ENCODE peak calls at places on chromosomes 12 and 14, in six cellular contexts. L is tibial artery, A is neural progenitor cell, R is suprapubic skin, M is fibroblast of lung, O is left ventricle myocardium inferior. Z is an unnamed sample.

GRCh38 chr14:94924189-94924588 is 154.3 kb upstream of the GSC start:
- DNase-seq in L (no peak), A (no peak), O (no peak), R (no peak), M (no peak), Z (no peak)

GRCh38 chr12:130088509-130088908 is 73.8 kb upstream of the FZD10 start:
- DNase-seq in R (no peak), M (no peak), A (no peak), L (no peak), O (no peak), Z (no peak)

GRCh38 chr12:45732936-45733335 is 3.4 kb downstream of the ARID2 start:
- DNase-seq in L (no peak), A (no peak), R (no peak), O (no peak), M (no peak), Z (no peak)

GRCh38 chr14:102320033-102320660 is 601 bp downstream of the ZNF839 start:
- DNase-seq in M (peak; percentile 62), O (peak; percentile 43), A (peak; percentile 62), L (peak; percentile 47), R (no peak), Z (peak; percentile 86)

GRCh38 chr14:104096751-104097700 is 11.5 kb downstream of the ASPG start:
- DNase-seq in O (no peak), L (no peak), A (peak; percentile 56), R (no peak), M (no peak), Z (peak; percentile 59)

GRCh38 chr14:60563113-60563512 is 54.2 kb downstream of the SIX6 start:
- DNase-seq in M (peak; percentile 69), A (no peak), R (no peak), L (no peak), O (no peak), Z (no peak)

GRCh38 chr14:51613436-51613835 is 38.3 kb upstream of the FRMD6 start:
- DNase-seq in M (no peak), A (no peak), L (no peak), R (no peak), O (no peak), Z (no peak)

GRCh38 chr12:53824001-53824716 is 72.4 kb upstream of the CISTR start:
- DNase-seq in M (no peak), R (peak; percentile 3), L (no peak), A (no peak), O (no peak), Z (no peak)

GRCh38 chr12:115949675-115950074 is 327.8 kb downstream of the MED13L start:
- DNase-seq in A (no peak), R (no peak), O (no peak), M (no peak), L (no peak), Z (no peak)

GRCh38 chr12:52009081-52009751 is 2.5 kb downstream of the TAMALIN start:
- DNase-seq in M (no peak), O (no peak), A (no peak), L (no peak), R (no peak), Z (no peak)

GRCh38 chr12:52291267-52291935 is at the start of gene KRT81:
- DNase-seq in R (peak; percentile 34), A (no peak), M (no peak), O (no peak), L (no peak), Z (no peak)

GRCh38 chr14:74202113-74202512 is 37.1 kb upstream of the VSX2 start:
- DNase-seq in O (no peak), L (no peak), R (no peak), A (no peak), M (no peak), Z (no peak)

GRCh38 chr12:100043657-100044056 is 58.9 kb upstream of the ANKS1B start:
- DNase-seq in M (no peak), L (no peak), R (no peak), A (no peak), O (no peak), Z (no peak)

GRCh38 chr12:112309797-112310196 is 72.4 kb downstream of the HECTD4 start:
- DNase-seq in O (no peak), A (no peak), R (no peak), M (peak; percentile 67), L (no peak), Z (no peak)

GRCh38 chr12:75960086-75960910 is 71.3 kb downstream of the PHLDA1 start:
- DNase-seq in O (no peak), L (no peak), A (no peak), R (no peak), M (no peak), Z (no peak)

GRCh38 chr12:89883630-89884364 is 175.2 kb upstream of the ATP2B1 start:
- DNase-seq in O (no peak), R (no peak), M (peak; percentile 54), L (no peak), A (peak; percentile 89), Z (no peak)

GRCh38 chr12:27133022-27133590 is 50.7 kb upstream of the C12orf71 start:
- DNase-seq in O (no peak), M (no peak), A (no peak), R (no peak), L (no peak), Z (no peak)

GRCh38 chr12:129765719-129766118 is 138.1 kb downstream of the TMEM132D start:
- DNase-seq in R (no peak), L (no peak), O (no peak), M (no peak), A (no peak), Z (no peak)

GRCh38 chr12:95248604-95249355 is 31.2 kb downstream of the VEZT start:
- DNase-seq in M (no peak), O (no peak), R (no peak), A (peak; percentile 5), L (no peak), Z (no peak)

GRCh38 chr14:88866305-88866704 is 41.9 kb downstream of the TTC8 start:
- DNase-seq in O (no peak), M (peak; percentile 62), R (no peak), A (peak; percentile 7), L (no peak), Z (no peak)

GRCh38 chr14:61260939-61261776 is 20.0 kb downstream of the TMEM30B start:
- DNase-seq in R (no peak), L (no peak), O (no peak), M (peak; percentile 82), A (no peak), Z (peak; percentile 46)

GRCh38 chr12:28222959-28223662 is 32.9 kb downstream of the CCDC91 start:
- DNase-seq in R (no peak), O (no peak), L (no peak), M (no peak), A (no peak), Z (no peak)

GRCh38 chr12:79058342-79058741 is 193.8 kb downstream of the SYT1 start:
- DNase-seq in M (peak; percentile 89), O (no peak), L (no peak), A (no peak), R (no peak), Z (no peak)

GRCh38 chr12:109200825-109201495 is 84.6 kb downstream of the ACACB start:
- DNase-seq in R (no peak), L (no peak), O (no peak), A (no peak), M (no peak), Z (no peak)

GRCh38 chr12:109197327-109197726 is 80.9 kb downstream of the ACACB start:
- DNase-seq in A (no peak), O (no peak), R (no peak), L (no peak), M (no peak), Z (no peak)

GRCh38 chr12:109196332-109196731 is 79.9 kb downstream of the ACACB start:
- DNase-seq in R (no peak), O (no peak), M (no peak), A (no peak), L (no peak), Z (no peak)

GRCh38 chr12:109201496-109201885 is 85.1 kb downstream of the ACACB start:
- DNase-seq in L (no peak), M (no peak), R (no peak), A (no peak), O (no peak), Z (peak; percentile 63)

GRCh38 chr12:109199324-109199723 is 82.9 kb downstream of the ACACB start:
- DNase-seq in A (no peak), O (no peak), R (no peak), M (no peak), L (no peak), Z (no peak)
- H3K36me3 ChIP-seq in A (no peaks in the 10 kb centered on the region), O (peaks cover 98% of the 10 kb centered on the region), R (peaks cover 83% of the 10 kb centered on the region), M (no peaks in the 10 kb centered on the region), L (peaks cover 99% of the 10 kb centered on the region), Z (peaks cover 5% of the 10 kb centered on the region)

DNA sequence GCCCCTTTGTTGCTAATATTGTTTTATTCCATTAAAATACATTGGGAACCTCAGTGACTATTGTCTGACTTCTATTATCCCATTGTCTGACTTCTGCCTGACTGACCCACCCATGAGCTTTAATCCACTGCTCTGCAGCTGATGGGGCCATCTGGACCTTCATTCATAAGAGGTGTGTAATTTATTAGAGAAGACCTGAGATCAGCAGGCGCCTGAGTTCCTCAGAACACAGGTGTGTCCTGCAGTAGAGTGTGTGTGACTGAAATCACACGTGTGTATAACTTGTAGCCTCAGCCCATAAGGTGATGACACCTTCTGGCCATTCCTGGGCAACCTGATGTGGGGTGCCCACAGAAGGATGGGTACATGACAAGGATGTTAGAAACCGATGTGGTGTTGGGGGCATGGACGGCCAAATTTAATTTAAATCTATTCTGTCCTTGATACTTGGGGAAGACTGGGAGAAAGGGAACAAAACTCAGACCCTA is 821.0 kb downstream of the TMEM121 start:
- DNase-seq in A (no peak), L (no peak), R (no peak), O (no peak), M (no peak), Z (no peak)
- H3K9me3 ChIP-seq in A (peaks cover 75% of the 10 kb centered on the region), L (no peaks in the 10 kb centered on the region), R (no peaks in the 10 kb centered on the region), O (no peaks in the 10 kb centered on the region), M (peaks cover 1% of the 10 kb centered on the region), Z (no peaks in the 10 kb centered on the region)

GRCh38 chr12:2291182-2291832 is 238.5 kb downstream of the CACNA1C start:
- DNase-seq in A (peak; percentile 57), O (no peak), L (no peak), R (no peak), M (no peak), Z (no peak)
- H3K4me1 ChIP-seq in A (no peaks in the 10 kb centered on the region), O (peaks cover 100% of the 10 kb centered on the region), L (no peaks in the 10 kb centered on the region), R (peaks cover 21% of the 10 kb centered on the region), M (peaks cover 38% of the 10 kb centered on the region), Z (peaks cover 3% of the 10 kb centered on the region)

GRCh38 chr12:64475518-64475917 is 23.6 kb downstream of the TBK1 start:
- DNase-seq in L (no peak), O (no peak), M (no peak), A (no peak), R (no peak), Z (no peak)

GRCh38 chr12:64469455-64470142 is 17.7 kb downstream of the TBK1 start:
- DNase-seq in R (no peak), A (no peak), L (no peak), O (no peak), M (no peak), Z (no peak)

GRCh38 chr12:64470507-64470906 is 18.6 kb downstream of the TBK1 start:
- DNase-seq in L (no peak), M (no peak), O (no peak), A (no peak), R (no peak), Z (no peak)

GRCh38 chr12:64476844-64477243 is 24.9 kb downstream of the TBK1 start:
- DNase-seq in L (no peak), A (no peak), R (no peak), O (no peak), M (no peak), Z (no peak)

DNA sequence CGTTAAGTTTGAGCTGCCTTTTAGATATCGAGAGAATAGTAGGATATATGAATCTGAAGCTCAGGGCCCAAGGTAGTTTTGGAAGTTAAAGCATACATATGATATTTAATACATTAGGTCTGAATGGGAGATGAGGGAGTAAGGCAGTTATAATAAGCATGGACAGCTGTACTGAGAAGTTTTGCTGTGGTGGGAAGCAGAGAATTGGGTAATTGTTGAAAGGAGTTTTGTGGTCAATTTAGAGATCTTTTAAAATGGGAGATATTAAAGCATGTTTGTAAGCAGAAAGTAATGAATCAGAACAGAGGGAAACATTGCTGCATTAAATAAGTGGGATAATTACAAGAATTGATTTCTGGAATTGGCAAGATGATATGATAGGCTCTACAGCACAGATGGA is 21.3 kb downstream of the TBK1 start:
- DNase-seq in R (no peak), O (no peak), L (no peak), A (no peak), M (no peak), Z (no peak)
- H3K36me3 ChIP-seq in R (peaks cover 61% of the 10 kb centered on the region), O (peaks cover 69% of the 10 kb centered on the region), L (peaks cover 81% of the 10 kb centered on the region), A (peaks cover 38% of the 10 kb centered on the region), M (peaks cover 6% of the 10 kb centered on the region), Z (peaks cover 5% of the 10 kb centered on the region)

Z was measured in aorta.